ENCODE peak calls at places on chromosomes 6 and 20, in seven cellular contexts. W is mucosa of descending colon; P is esophagus mucosa; Z is Right ventricle myocardium superior; V is natural killer cell; Y is sciatic nerve; L is activated CD8-positive, alpha-beta T cell treated with anti-CD3 and anti-CD28 coated beads for 36 hours. S is an unnamed sample.

GRCh38 chr20:49490689-49491088 is 8.2 kb upstream of the KCNB1 start:
- ATAC-seq in W (no peak), P (no peak), Z (no peak), V (no peak), Y (no peak), L (no peak), S (no peak)

GRCh38 chr20:12911372-12911771 is 97.4 kb upstream of the SPTLC3 start:
- ATAC-seq in W (no peak), P (no peak), Z (no peak), V (no peak), Y (no peak), L (no peak), S (no peak)

GRCh38 chr6:46983007-46983411 is 59.1 kb downstream of the ADGRF1 start:
- ATAC-seq in W (peak; percentile 44), P (peak; percentile 57), Z (no peak), V (no peak), Y (no peak), L (no peak), S (no peak)

GRCh38 chr20:56808732-56809131 is 179.6 kb downstream of the TFAP2C start:
- ATAC-seq in W (peak; percentile 77), P (peak; percentile 62), Z (no peak), V (no peak), Y (no peak), L (no peak), S (no peak)

GRCh38 chr6:146788115-146788514 is 189.3 kb downstream of the ADGB start:
- ATAC-seq in W (no peak), P (no peak), Z (no peak), V (no peak), Y (no peak), L (no peak), S (peak; percentile 54)

GRCh38 chr6:40845588-40845987 is 193.4 kb downstream of the UNC5CL start:
- ATAC-seq in W (peak; percentile 37), P (no peak), Z (no peak), V (no peak), Y (no peak), L (no peak), S (peak; percentile 28)

GRCh38 chr6:78353040-78353439 is 514.3 kb upstream of the IRAK1BP1 start:
- ATAC-seq in W (no peak), P (no peak), Z (no peak), V (no peak), Y (no peak), L (no peak), S (no peak)

GRCh38 chr20:667351-668034 is 8.1 kb downstream of the SCRT2 start:
- ATAC-seq in W (peak; percentile 58), P (no peak), Z (peak; percentile 40), V (peak; percentile 53), Y (no peak), L (peak; percentile 62), S (peak; percentile 59)

GRCh38 chr6:163750436-163751031 is 336.0 kb downstream of the QKI start:
- ATAC-seq in W (no peak), P (peak; percentile 49), Z (peak; percentile 40), V (peak; percentile 56), Y (no peak), L (peak; percentile 70), S (no peak)

GRCh38 chr6:125170376-125170775 is 16.8 kb downstream of the TPD52L1 start:
- ATAC-seq in W (no peak), P (peak; percentile 89), Z (peak; percentile 63), V (no peak), Y (peak; percentile 83), L (no peak), S (no peak)

GRCh38 chr6:150282806-150283205 is 86.0 kb upstream of the IYD start:
- ATAC-seq in W (no peak), P (peak; percentile 55), Z (no peak), V (no peak), Y (no peak), L (no peak), S (peak; percentile 52)

GRCh38 chr6:124747336-124747735 is 214.9 kb upstream of the RNF217 start:
- ATAC-seq in W (no peak), P (no peak), Z (peak; percentile 36), V (no peak), Y (no peak), L (no peak), S (no peak)

GRCh38 chr6:69985180-69985579 is 118.8 kb downstream of the COL19A1 start:
- ATAC-seq in W (no peak), P (no peak), Z (no peak), V (no peak), Y (no peak), L (peak; percentile 68), S (peak; percentile 63)

GRCh38 chr6:99143108-99143828 is 195.5 kb upstream of the FBXL4 start:
- ATAC-seq in W (no peak), P (no peak), Z (no peak), V (no peak), Y (no peak), L (no peak), S (no peak)

GRCh38 chr6:121531658-121532167 is 96.3 kb downstream of the GJA1 start:
- ATAC-seq in W (no peak), P (peak; percentile 76), Z (no peak), V (no peak), Y (no peak), L (no peak), S (no peak)

GRCh38 chr6:40427196-40427595 is 160.0 kb downstream of the LRFN2 start:
- ATAC-seq in W (no peak), P (peak; percentile 42), Z (no peak), V (no peak), Y (no peak), L (no peak), S (no peak)

GRCh38 chr6:25387483-25387882 is 108.3 kb downstream of the CARMIL1 start:
- ATAC-seq in W (no peak), P (no peak), Z (no peak), V (no peak), Y (no peak), L (no peak), S (no peak)

GRCh38 chr6:168884050-168884645 is 369.5 kb downstream of the THBS2 start:
- ATAC-seq in W (peak; percentile 9), P (no peak), Z (peak; percentile 51), V (peak; percentile 82), Y (peak; percentile 50), L (peak; percentile 74), S (peak; percentile 72)

GRCh38 chr6:67888886-67889681 is 746.0 kb upstream of the ADGRB3 start:
- ATAC-seq in W (no peak), P (no peak), Z (no peak), V (no peak), Y (no peak), L (no peak), S (no peak)

GRCh38 chr20:49104365-49104648 is 58.2 kb downstream of the CSE1L start:
- ATAC-seq in W (no peak), P (peak; percentile 14), Z (no peak), V (no peak), Y (no peak), L (no peak), S (no peak)

GRCh38 chr6:35673755-35674154 is 15.0 kb downstream of the FKBP5 start:
- ATAC-seq in W (no peak), P (no peak), Z (peak; percentile 15), V (no peak), Y (no peak), L (no peak), S (peak; percentile 47)

GRCh38 chr20:45098096-45098773 is 2.7 kb downstream of the KCNS1 start:
- ATAC-seq in W (peak; percentile 35), P (peak; percentile 6), Z (no peak), V (peak; percentile 30), Y (no peak), L (peak; percentile 18), S (no peak)

GRCh38 chr20:23683281-23683680 is 5.6 kb downstream of the CST4 start:
- ATAC-seq in W (no peak), P (no peak), Z (no peak), V (no peak), Y (no peak), L (no peak), S (no peak)

GRCh38 chr20:52150440-52151258 is 40.9 kb downstream of the ZFP64 start:
- ATAC-seq in W (peak; percentile 58), P (peak; percentile 29), Z (peak; percentile 52), V (peak; percentile 50), Y (no peak), L (peak; percentile 56), S (peak; percentile 47)

GRCh38 chr20:39479196-39479810 is 517.2 kb downstream of the DHX35 start:
- ATAC-seq in W (no peak), P (no peak), Z (no peak), V (no peak), Y (no peak), L (no peak), S (no peak)

GRCh38 chr6:158257781-158258180 is 54.5 kb upstream of the TULP4 start:
- ATAC-seq in W (no peak), P (no peak), Z (no peak), V (no peak), Y (no peak), L (no peak), S (no peak)

S was measured in activated T-helper 17 cell treated with anti-CD3 and anti-CD28 coated beads, Interleukin-2, amount 50 U/mL, for 72 hours.